ENCODE peak calls at places on chromosomes 7 and 10, in five cellular contexts. Q is GM12878, T is GM12891, H is H1, X is HepG2. N is an unnamed sample.

GRCh38 chr10:72567884-72568283 is 58.0 kb downstream of the MICU1 start:
- DNase-seq in Q (no peak), T (no peak), H (no peak), X (peak), N (no peak)

GRCh38 chr10:3294919-3295318 is 122.3 kb upstream of the PITRM1 start:
- DNase-seq in Q (no peak), T (no peak), H (no peak), X (peak), N (no peak)

GRCh38 chr10:65544756-65545155 is 1381.1 kb upstream of the LRRTM3 start:
- DNase-seq in Q (no peak), T (no peak), H (no peak), X (peak), N (no peak)

GRCh38 chr10:6200588-6201510 is 1.9 kb upstream of the PFKFB3 start:
- DNase-seq in Q (no peak), T (no peak), H (no peak), X (peak), N (no peak)

GRCh38 chr7:46134385-46134784 is 213.3 kb upstream of the IGFBP3 start:
- DNase-seq in Q (no peak), T (no peak), H (no peak), X (no peak), N (no peak)

GRCh38 chr10:50866317-50866716 is 19.1 kb downstream of the A1CF start:
- DNase-seq in Q (no peak), T (no peak), H (no peak), X (no peak), N (no peak)

GRCh38 chr7:8143151-8143874 is 118.7 kb downstream of the ICA1 start:
- DNase-seq in Q (no peak), T (no peak), H (no peak), X (no peak), N (no peak)

GRCh38 chr10:127193125-127193524 is 3.3 kb downstream of the INSYN2A start:
- DNase-seq in Q (no peak), T (no peak), H (no peak), X (no peak), N (no peak)

GRCh38 chr10:1180836-1181235 is 124.7 kb downstream of the WDR37 start:
- DNase-seq in Q (no peak), T (no peak), H (no peak), X (no peak), N (no peak)

GRCh38 chr7:41189866-41190265 is 513.0 kb downstream of the INHBA start:
- DNase-seq in Q (no peak), T (no peak), H (no peak), X (no peak), N (no peak)

GRCh38 chr7:2937701-2938513 is 93.8 kb upstream of the GNA12 start:
- DNase-seq in Q (no peak), T (no peak), H (no peak), X (no peak), N (no peak)

GRCh38 chr7:95636140-95636539 is 39.8 kb upstream of the PDK4 start:
- DNase-seq in Q (no peak), T (no peak), H (no peak), X (no peak), N (no peak)

GRCh38 chr7:103989785-103990775 is 622 bp upstream of the RELN start:
- DNase-seq in Q (no peak), T (peak), H (no peak), X (peak), N (peak)

GRCh38 chr10:97407211-97407951 is 6.2 kb upstream of the RRP12 start:
- DNase-seq in Q (no peak), T (peak), H (no peak), X (peak), N (peak)

GRCh38 chr10:90865400-90865799 is 6.4 kb upstream of the RPP30 start:
- DNase-seq in Q (no peak), T (no peak), H (no peak), X (no peak), N (no peak)

GRCh38 chr10:120392245-120392644 is 64.8 kb upstream of the PLPP4 start:
- DNase-seq in Q (no peak), T (no peak), H (no peak), X (no peak), N (no peak)

GRCh38 chr10:101136007-101136707 is 5.1 kb downstream of the TLX1 start:
- DNase-seq in Q (no peak), T (no peak), H (no peak), X (no peak), N (no peak)

GRCh38 chr7:134699871-134700270 is 53.2 kb downstream of the BPGM start:
- DNase-seq in Q (no peak), T (no peak), H (no peak), X (no peak), N (no peak)

GRCh38 chr10:98340261-98340675 is 72.3 kb upstream of the LOXL4 start:
- DNase-seq in Q (peak), T (no peak), H (no peak), X (no peak), N (no peak)

GRCh38 chr7:24727165-24728120 is 29.8 kb downstream of the GSDME start:
- DNase-seq in Q (no peak), T (no peak), H (no peak), X (no peak), N (peak)

GRCh38 chr7:64555046-64555445 is 7.8 kb downstream of the ZNF680 start:
- DNase-seq in Q (no peak), T (no peak), H (no peak), X (no peak), N (no peak)

GRCh38 chr10:76113952-76114351 is 682.5 kb downstream of the LRMDA start:
- DNase-seq in Q (no peak), T (no peak), H (no peak), X (peak), N (no peak)

GRCh38 chr7:50834679-50835078 is 52.0 kb upstream of the GRB10 start:
- DNase-seq in Q (no peak), T (no peak), H (no peak), X (no peak), N (no peak)

GRCh38 chr7:67100956-67101361 is 104.3 kb downstream of the TYW1 start:
- DNase-seq in Q (no peak), T (no peak), H (no peak), X (no peak), N (no peak)

GRCh38 chr7:41930538-41931262 is 227.8 kb upstream of the INHBA start:
- DNase-seq in Q (no peak), T (no peak), H (no peak), X (no peak), N (no peak)

GRCh38 chr7:107582906-107583305 is 2.9 kb downstream of the BCAP29 start:
- DNase-seq in Q (no peak), T (no peak), H (no peak), X (no peak), N (no peak)

GRCh38 chr10:17737021-17737965 is 14.7 kb upstream of the TMEM236 start:
- DNase-seq in Q (no peak), T (no peak), H (no peak), X (peak), N (no peak)

GRCh38 chr7:90401989-90402388 is 1.3 kb upstream of the CLDN12 start:
- DNase-seq in Q (no peak), T (no peak), H (no peak), X (no peak), N (no peak)

GRCh38 chr10:131924982-131925649 is 24.3 kb downstream of the PPP2R2D start:
- DNase-seq in Q (no peak), T (no peak), H (no peak), X (no peak), N (no peak)

GRCh38 chr10:35420827-35421552 is 84.7 kb downstream of the CCNY start:
- DNase-seq in Q (no peak), T (no peak), H (no peak), X (no peak), N (no peak)

GRCh38 chr7:45593121-45593541 is 19.0 kb downstream of the ADCY1 start:
- DNase-seq in Q (no peak), T (no peak), H (no peak), X (no peak), N (no peak)

GRCh38 chr7:95993420-95993819 is 221.1 kb downstream of the DYNC1I1 start:
- DNase-seq in Q (no peak), T (no peak), H (no peak), X (no peak), N (no peak)

GRCh38 chr7:157513162-157513621 is 176.4 kb downstream of the DNAJB6 start:
- DNase-seq in Q (no peak), T (no peak), H (no peak), X (no peak), N (no peak)

DNA sequence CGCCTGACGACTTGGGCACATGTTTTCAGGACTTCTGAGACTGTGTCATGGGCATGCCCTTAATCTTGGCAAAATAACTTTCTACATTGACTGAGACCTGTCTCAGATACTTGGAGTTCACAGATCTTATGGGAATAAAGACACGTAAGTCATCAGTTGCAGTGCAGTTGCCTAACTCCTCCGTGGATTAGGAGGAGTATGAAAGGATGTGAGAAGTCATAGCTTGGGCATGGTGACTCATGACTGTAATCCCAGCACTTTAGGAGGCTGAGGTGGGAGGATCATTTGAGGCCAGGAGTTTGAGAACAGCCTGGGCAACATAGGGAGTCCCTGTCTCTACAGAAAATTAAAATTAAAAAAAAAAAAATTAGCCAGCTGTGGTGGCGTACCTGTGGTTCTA is 49.6 kb downstream of the EXOC6 start:
- DNase-seq in Q (no peak), T (no peak), H (no peak), X (no peak), N (no peak)
- TF ChIP-seq TAF1 in Q (no peak), T (no peak), H (no peak), X (no peak), N (no peak)

DNA sequence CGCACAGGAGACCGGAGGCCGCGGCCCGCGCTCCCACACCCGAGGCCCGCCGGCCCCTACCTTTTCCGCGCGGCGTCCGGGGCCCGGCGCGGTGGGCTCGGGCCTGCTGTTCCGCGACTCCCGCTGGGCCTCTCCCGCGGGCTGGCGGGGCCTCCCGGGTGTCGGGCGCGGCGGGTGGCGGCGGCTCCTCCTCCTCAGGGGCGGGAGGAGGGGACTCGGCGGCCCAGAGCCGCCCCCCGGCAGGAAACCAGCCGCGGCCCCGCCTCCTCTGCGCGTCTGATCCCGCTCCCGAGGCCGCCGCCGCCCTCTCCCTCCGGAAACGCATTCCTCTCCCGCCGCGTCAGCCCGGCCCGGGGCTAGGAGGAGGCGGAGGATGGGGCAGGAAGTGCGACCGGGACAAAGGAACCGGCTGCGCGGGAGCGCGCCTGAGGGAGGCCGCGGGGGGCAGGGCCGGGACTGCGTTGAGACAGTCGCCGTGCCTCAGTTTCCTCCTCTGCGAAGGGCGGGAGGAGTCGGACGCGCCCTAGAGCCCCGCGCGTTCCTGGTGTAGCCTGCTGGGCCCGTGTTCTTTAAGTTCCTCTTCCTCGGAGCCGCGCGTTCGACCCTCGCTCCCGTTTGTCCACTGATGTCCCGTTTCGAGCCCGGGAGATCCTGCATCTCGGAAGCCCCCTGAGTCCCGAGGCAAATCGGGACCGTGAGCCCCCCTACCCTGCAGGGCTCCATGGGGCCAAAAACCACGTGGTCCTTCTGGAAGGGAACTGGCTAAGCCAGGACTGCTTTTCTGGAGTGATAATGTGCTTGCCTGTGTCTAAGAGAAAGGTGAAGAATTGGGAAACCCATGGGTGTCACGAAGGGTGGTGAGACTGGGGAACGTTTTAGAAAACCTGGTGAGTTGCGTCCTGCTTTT is at the start of gene ITGB1:
- DNase-seq in Q (no peak), T (peak), H (peak), X (peak), N (peak)
- TF ChIP-seq POLR2A in Q (peak), T (no peak), H (peak), X (peak), N (peak)

DNA sequence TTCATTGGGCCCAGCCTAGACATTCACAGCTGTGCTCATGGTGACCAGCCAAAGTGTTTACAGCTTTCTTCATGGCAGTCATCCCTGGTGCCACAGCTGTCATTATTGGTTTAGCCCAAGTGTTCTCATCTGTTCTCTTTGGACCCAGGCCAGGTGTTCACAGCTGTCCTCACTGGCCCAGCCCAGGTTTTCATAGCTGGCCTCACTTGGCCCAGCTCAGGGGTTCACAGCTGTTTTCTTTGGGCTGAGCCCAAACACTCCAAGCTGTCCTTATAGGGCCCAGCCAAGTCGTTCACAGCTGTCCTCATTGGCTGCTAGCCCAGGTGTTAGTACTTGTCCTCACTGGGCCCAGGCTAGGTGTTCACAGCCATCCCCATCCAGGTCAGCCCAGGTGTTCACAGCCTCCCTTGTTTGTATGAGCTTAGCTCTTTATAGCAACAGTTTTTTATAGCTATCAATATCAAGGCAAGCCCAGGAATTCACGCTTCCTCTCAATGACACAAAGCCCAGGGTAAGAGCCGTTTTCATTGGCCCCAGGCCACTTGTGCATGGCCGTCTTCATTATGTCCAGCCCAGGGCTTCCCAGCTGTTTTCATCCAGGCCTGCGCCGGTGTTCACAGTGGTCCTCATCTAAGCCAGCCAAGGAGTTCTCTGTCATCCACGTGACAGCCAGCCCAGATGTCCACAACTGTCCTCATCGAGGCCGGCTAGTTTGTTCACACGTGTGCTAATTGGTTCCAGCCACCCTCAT is 11.6 kb downstream of the FRG2B start:
- DNase-seq in Q (no peak), T (no peak), H (no peak), X (no peak), N (no peak)
- TF ChIP-seq TAF1 in Q (no peak), T (no peak), H (no peak), X (no peak), N (no peak)

GRCh38 chr7:73742753-73743641 is 4.4 kb upstream of the ABHD11 start:
- DNase-seq in Q (no peak), T (no peak), H (peak), X (peak), N (no peak)
- TF ChIP-seq POLR2A in Q (no peak), T (no peak), H (peak), X (no peak), N (no peak)

GRCh38 chr10:44926771-44927751 is 15.9 kb downstream of the TMEM72 start:
- DNase-seq in Q (no peak), T (no peak), H (no peak), X (peak), N (no peak)
- TF ChIP-seq TAF1 in Q (no peak), T (no peak), H (no peak), X (no peak), N (no peak)

DNA sequence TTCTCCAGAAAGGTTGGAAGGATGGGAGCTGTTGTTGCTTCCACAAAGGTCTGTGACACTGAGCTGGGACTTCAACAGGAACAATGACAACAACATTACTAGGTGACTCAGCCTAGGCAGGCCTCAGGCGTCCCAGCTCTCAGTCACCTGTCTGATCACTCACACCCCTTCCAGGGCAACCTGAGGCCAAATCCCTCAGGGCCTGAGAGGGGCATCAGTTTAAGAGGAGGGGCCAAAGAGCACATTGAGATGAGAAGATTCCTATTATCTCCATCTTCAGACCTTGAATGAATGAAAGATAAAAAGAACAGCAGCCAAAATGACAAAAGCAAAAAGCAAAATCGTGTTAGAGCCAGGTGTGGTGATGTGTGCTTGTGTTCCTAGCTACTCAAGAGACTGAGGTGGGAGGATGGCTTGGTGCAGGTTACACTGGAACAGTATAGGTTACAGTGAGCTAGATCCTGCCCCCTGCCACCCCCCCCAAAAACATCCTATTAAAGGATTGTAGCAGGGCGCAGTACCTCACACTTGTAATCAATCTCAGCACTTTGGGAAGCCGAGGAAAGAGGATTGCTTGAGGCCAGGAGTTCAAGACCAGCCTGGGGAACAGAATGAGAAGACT is at the start of gene ATG9B:
- DNase-seq in Q (no peak), T (no peak), H (no peak), X (no peak), N (no peak)
- TF ChIP-seq POLR2A in Q (no peak), T (no peak), H (no peak), X (no peak), N (no peak)